ENCODE peak calls at places on chromosomes 1 and 21, in four cellular contexts. W is fibroblast of mammary gland, J is lower lobe of right lung, P is mesenchymal stem cell. V is an unnamed sample.

GRCh38 chr1:155250246-155250632 is 5.0 kb downstream of the ENTREP3 start:
- DNase-seq in W (no peak), J (no peak), P (no peak), V (no peak)

GRCh38 chr1:52919051-52919719 is 2.4 kb downstream of the ECHDC2 start:
- DNase-seq in W (no peak), J (no peak), P (no peak), V (no peak)

GRCh38 chr1:109247401-109248365 is 1.7 kb upstream of the CELSR2 start:
- DNase-seq in W (no peak), J (no peak), P (no peak), V (no peak)

GRCh38 chr1:244419004-244419403 is 32.7 kb downstream of the ADSS2 start:
- DNase-seq in W (no peak), J (no peak), P (no peak), V (no peak)

GRCh38 chr1:103106426-103107321 is 1.6 kb downstream of the COL11A1 start:
- DNase-seq in W (peak), J (no peak), P (peak), V (peak)

GRCh38 chr1:92953491-92953890 is 7.8 kb downstream of the DIPK1A start:
- DNase-seq in W (no peak), J (no peak), P (no peak), V (no peak)

GRCh38 chr1:92536593-92537332 is 50.0 kb upstream of the GFI1 start:
- DNase-seq in W (peak), J (no peak), P (peak), V (peak)

GRCh38 chr1:38213720-38214367 is 167.3 kb upstream of the POU3F1 start:
- DNase-seq in W (no peak), J (no peak), P (no peak), V (no peak)

GRCh38 chr1:169925505-169926482 is 32.1 kb upstream of the SCYL3 start:
- DNase-seq in W (no peak), J (no peak), P (peak), V (no peak)

GRCh38 chr1:113242481-113242880 is 147.8 kb upstream of the MAGI3 start:
- DNase-seq in W (no peak), J (no peak), P (no peak), V (no peak)

GRCh38 chr1:244817415-244817894 is 18.0 kb upstream of the COX20 start:
- DNase-seq in W (no peak), J (no peak), P (no peak), V (no peak)

GRCh38 chr1:10319750-10320149 is 79.1 kb upstream of the PGD start:
- DNase-seq in W (no peak), J (no peak), P (no peak), V (no peak)

GRCh38 chr1:246875041-246876026 is 56.4 kb downstream of the AHCTF1 start:
- DNase-seq in W (peak), J (no peak), P (peak), V (peak)

GRCh38 chr1:167332503-167332902 is 111.8 kb downstream of the POU2F1 start:
- DNase-seq in W (peak), J (no peak), P (no peak), V (no peak)

GRCh38 chr1:99808391-99809115 is 41.6 kb upstream of the AGL start:
- DNase-seq in W (peak), J (no peak), P (peak), V (peak)
- H3K4me3 ChIP-seq in W (no peak), J (no peak), P (no peak), V (no peak)

DNA sequence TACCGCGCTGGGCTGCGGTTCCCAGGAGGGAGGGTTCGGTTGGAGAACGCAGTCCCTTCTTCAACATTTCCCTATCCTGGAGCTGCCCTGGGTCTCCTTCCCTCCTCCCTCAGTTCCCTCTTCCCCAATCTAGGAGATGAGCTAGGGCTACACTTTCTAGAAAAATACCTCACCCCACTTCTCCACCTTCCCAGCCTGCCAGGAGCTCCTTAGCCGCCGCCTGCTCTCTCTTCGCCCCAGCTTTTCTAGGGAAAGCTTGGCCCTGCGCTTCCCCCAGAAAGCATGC is 484 bp upstream of the ADAMTS1 start:
- DNase-seq in W (no peak), J (no peak), P (no peak), V (no peak)
- H3K4me3 ChIP-seq in W (peak), J (peak), P (peak), V (peak)

DNA sequence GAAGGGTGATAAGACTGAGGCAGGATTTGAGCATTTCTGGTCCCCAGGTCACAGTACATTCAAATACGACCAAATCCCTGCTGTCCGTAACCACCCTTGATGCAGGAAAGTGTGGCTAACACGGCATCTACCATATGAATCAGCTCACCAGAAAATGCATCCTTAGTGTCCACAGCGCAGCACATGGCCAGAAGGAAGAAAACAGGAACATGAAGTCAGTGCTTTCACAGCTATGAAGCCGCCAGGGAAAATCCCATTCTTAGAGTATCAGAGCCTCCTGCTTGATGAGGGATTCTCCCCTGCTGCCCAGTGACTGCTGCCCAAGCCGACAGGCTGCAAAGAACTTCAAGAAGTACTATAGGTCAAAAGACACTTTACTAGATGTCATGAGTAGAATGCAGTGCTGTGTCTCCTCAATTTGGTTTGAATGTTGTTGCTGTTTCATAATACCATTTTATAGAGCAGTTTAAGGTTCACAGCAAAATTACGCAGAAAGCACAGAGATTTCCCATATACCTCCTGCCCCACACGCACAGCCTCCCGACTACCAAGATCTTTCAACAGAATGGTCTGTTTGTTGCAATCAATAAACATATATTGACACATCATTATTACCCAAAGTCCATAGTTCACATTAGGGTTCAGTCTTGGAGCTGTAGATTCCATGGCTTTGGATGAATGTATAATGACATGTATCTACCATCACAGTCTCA is 14.5 kb downstream of the TIAM1 start:
- DNase-seq in W (no peak), J (no peak), P (no peak), V (no peak)
- H3K4me3 ChIP-seq in W (no peak), J (no peak), P (no peak), V (no peak)

DNA sequence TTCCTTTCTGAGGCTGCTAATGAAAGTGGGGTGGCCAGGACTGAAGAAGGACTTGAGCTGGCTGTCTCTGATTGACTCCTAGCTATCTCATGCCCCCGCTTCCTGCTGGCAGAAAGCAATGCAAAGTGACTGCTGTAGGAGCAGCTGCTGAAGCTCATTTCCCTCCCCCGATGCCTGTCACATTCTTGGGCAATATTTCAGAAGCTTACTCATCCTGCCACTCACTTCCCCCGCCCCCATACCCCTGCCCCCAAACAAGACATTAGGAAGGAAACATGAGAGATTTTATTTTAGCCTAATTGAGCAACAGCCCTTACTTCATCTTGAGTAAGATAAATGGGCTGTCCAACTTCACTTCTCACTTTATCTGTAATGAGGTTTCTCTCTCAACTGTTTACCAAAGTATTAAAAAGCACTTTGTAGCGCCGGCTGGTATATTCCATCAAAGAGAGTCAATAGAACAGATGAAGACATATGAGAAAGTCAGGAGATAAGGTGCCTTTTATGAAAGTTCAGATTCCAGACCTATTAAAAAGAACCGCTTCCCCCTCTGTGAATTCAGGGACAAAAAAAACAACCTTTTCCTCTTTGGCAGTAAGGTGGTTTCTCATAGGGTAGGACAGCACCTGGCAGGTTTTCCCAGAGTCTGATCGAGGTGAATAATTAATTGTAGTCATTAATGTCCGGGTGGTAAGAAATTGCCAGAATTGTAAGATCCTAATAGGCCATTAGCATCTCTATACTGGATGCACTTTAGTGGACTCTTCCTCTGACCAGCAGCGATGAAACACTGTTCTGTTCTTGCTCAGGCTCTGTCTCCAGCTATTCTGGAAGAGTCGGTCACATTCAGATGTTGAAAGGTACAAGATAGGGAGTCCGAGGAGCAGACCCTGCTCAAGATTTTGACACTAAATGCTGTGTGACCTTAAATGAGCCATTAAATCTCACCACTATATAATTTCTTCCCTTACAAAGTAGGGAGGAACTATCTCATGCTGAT is 70.2 kb downstream of the SH3GLB1 start:
- DNase-seq in W (peak), J (peak), P (peak), V (peak)
- H3K4me3 ChIP-seq in W (no peak), J (no peak), P (no peak), V (no peak)

GRCh38 chr1:228006793-228007053 is at the start of gene WNT3A:
- DNase-seq in W (no peak), J (no peak), P (no peak), V (no peak)
- H3K4me3 ChIP-seq in W (no peak), J (peak), P (no peak), V (no peak)

GRCh38 chr1:43976890-43977289 is 2.1 kb upstream of the B4GALT2 start:
- DNase-seq in W (no peak), J (no peak), P (no peak), V (no peak)
- H3K4me3 ChIP-seq in W (no peak), J (peak), P (no peak), V (no peak)

GRCh38 chr21:42063578-42064521 is 7.3 kb upstream of the UMODL1 start:
- DNase-seq in W (peak), J (peak), P (no peak), V (no peak)
- H3K4me3 ChIP-seq in W (no peak), J (peak), P (no peak), V (no peak)

GRCh38 chr1:209454340-209455014 is 129.0 kb upstream of the CAMK1G start:
- DNase-seq in W (no peak), J (no peak), P (peak), V (no peak)
- H3K4me3 ChIP-seq in W (no peak), J (no peak), P (no peak), V (no peak)

DNA sequence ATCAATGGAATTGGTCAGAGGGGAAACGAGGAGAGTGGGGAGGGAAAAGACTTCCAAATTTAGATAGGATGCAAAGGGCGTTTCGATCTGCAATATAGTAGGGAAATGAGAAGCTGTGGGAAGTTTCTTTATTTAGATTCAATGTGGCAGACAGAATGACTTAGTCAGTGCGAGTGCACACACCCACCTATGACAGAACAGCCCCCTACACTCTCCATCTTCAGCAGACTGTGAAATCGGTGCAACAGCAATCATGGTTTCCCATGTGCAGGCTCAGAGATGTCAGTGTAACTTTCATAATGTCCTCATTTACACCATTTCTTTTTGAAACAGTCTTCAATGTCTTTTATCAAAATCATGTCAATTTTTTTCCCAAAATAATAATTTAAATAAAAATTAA is 46.0 kb downstream of the DIP2A start:
- DNase-seq in W (no peak), J (no peak), P (no peak), V (no peak)
- H3K4me3 ChIP-seq in W (no peak), J (no peak), P (no peak), V (no peak)

DNA sequence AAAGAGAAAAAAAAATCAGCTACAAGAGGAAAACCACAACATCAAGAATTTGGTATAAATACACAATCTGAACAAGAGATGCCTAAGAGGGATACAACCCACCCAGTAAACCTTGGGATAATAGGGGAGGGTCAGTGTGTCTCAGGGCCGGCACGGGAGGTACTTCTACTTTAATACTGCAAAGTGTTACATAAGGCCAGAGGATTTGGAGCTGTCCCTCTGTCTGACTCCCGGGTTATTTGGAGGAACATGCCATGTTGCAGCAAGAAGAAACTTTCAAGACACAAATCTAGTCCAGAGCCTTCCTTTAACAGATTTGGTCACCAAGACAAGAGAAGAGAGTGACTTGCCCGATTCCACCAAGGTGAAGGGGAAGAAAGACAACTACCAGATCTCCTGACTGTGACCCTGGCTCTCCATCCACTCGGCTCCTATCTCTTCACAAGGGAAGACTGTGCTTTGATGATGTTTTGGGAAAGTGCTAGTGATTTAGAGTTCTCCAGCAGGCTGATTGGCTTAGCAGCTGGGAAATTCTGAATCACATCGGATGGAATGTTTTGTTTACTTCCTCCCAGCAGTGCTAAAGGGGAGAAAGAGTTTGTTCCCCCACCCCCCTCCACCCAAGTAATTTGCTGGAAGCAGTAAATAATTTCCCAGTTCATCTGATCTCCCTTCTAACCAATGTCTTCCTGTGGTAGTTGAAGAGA is 29.3 kb downstream of the SGIP1 start:
- DNase-seq in W (peak), J (no peak), P (peak), V (peak)
- H3K4me3 ChIP-seq in W (peak), J (no peak), P (no peak), V (no peak)

V was measured in astrocyte of the spinal cord.